ENCODE peak calls at places on chromosomes 16 and 17, in four cellular contexts. One of them, this sample, is unnamed.

GRCh38 chr16:21991621-21992020 is 9.3 kb downstream of the PDZD9 start:
- DNase-seq in HCT116: no peak
- DNase-seq in fibroblast of lung: no peak
- DNase-seq in IMR-90: no peak
- DNase-seq in this sample: no peak

GRCh38 chr17:2137342-2138098 is 82.6 kb downstream of the HIC1 start:
- DNase-seq in fibroblast of lung: peak; percentile 92
- DNase-seq in HCT116: peak; percentile 34
- DNase-seq in IMR-90: peak; percentile 90
- DNase-seq in this sample: no peak

GRCh38 chr16:17501321-17501720 is 30.6 kb upstream of the XYLT1 start:
- DNase-seq in fibroblast of lung: no peak
- DNase-seq in HCT116: no peak
- DNase-seq in IMR-90: no peak
- DNase-seq in this sample: no peak

GRCh38 chr17:40145476-40145875 is 5.1 kb downstream of the CASC3 start:
- DNase-seq in HCT116: no peak
- DNase-seq in IMR-90: no peak
- DNase-seq in fibroblast of lung: no peak
- DNase-seq in this sample: no peak

GRCh38 chr16:48386559-48387312 is 1.5 kb upstream of the SIAH1 start:
- DNase-seq in IMR-90: no peak
- DNase-seq in HCT116: no peak
- DNase-seq in fibroblast of lung: no peak
- DNase-seq in this sample: no peak

GRCh38 chr16:10838611-10839270 is 20.1 kb upstream of the TVP23A start:
- DNase-seq in fibroblast of lung: no peak
- DNase-seq in IMR-90: no peak
- DNase-seq in HCT116: no peak
- DNase-seq in this sample: no peak

GRCh38 chr16:81610144-81610842 is 165.7 kb downstream of the CMIP start:
- DNase-seq in IMR-90: peak; percentile 84
- DNase-seq in HCT116: no peak
- DNase-seq in fibroblast of lung: peak; percentile 90
- DNase-seq in this sample: peak; percentile 52

GRCh38 chr16:67249178-67249759 is 490 bp downstream of the SLC9A5 start:
- DNase-seq in fibroblast of lung: no peak
- DNase-seq in IMR-90: no peak
- DNase-seq in HCT116: no peak
- DNase-seq in this sample: no peak

GRCh38 chr16:11604783-11605563 is 18.3 kb upstream of the LITAF start:
- DNase-seq in HCT116: no peak
- DNase-seq in IMR-90: peak; percentile 85
- DNase-seq in fibroblast of lung: no peak
- DNase-seq in this sample: peak; percentile 62

GRCh38 chr16:1109648-1110047 is 13.6 kb upstream of the C1QTNF8 start:
- DNase-seq in fibroblast of lung: no peak
- DNase-seq in HCT116: no peak
- DNase-seq in IMR-90: no peak
- DNase-seq in this sample: no peak

GRCh38 chr17:17416400-17417360 is 60.1 kb upstream of the MED9 start:
- DNase-seq in fibroblast of lung: peak; percentile 83
- DNase-seq in IMR-90: peak; percentile 87
- DNase-seq in HCT116: no peak
- DNase-seq in this sample: no peak

GRCh38 chr17:15957206-15957605 is 12.3 kb downstream of the ADORA2B start:
- DNase-seq in IMR-90: no peak
- DNase-seq in HCT116: peak; percentile 86
- DNase-seq in fibroblast of lung: peak; percentile 51
- DNase-seq in this sample: no peak

GRCh38 chr17:17874478-17874877 is 37.7 kb upstream of the SREBF1 start:
- DNase-seq in IMR-90: peak; percentile 92
- DNase-seq in fibroblast of lung: peak; percentile 78
- DNase-seq in HCT116: no peak
- DNase-seq in this sample: no peak

GRCh38 chr17:31900877-31901276 is 631 bp downstream of the UTP6 start:
- DNase-seq in fibroblast of lung: peak; percentile 26
- DNase-seq in IMR-90: peak; percentile 25
- DNase-seq in HCT116: no peak
- DNase-seq in this sample: no peak

GRCh38 chr16:52756812-52757517 is 210.0 kb upstream of the TOX3 start:
- DNase-seq in IMR-90: no peak
- DNase-seq in HCT116: no peak
- DNase-seq in fibroblast of lung: no peak
- DNase-seq in this sample: no peak

GRCh38 chr17:29597361-29598172 is 4.6 kb downstream of the ANKRD13B start:
- DNase-seq in IMR-90: no peak
- DNase-seq in HCT116: no peak
- DNase-seq in fibroblast of lung: no peak
- DNase-seq in this sample: no peak

GRCh38 chr17:82332669-82333278 is 792 bp downstream of the SECTM1 start:
- DNase-seq in fibroblast of lung: peak; percentile 62
- DNase-seq in HCT116: peak; percentile 38
- DNase-seq in IMR-90: peak; percentile 55
- DNase-seq in this sample: no peak

GRCh38 chr16:55035956-55036355 is 105.3 kb downstream of the IRX5 start:
- DNase-seq in IMR-90: peak; percentile 5
- DNase-seq in fibroblast of lung: peak; percentile 60
- DNase-seq in HCT116: no peak
- DNase-seq in this sample: no peak

GRCh38 chr17:50518265-50519023 is 10.2 kb downstream of the MYCBPAP start:
- DNase-seq in IMR-90: no peak
- DNase-seq in fibroblast of lung: no peak
- DNase-seq in HCT116: no peak
- DNase-seq in this sample: no peak
- H3K27ac ChIP-seq in IMR-90: no peak overlapping the region
- H3K27ac ChIP-seq in fibroblast of lung: no peak overlapping the region
- H3K27ac ChIP-seq in HCT116: no peak overlapping the region
- H3K27ac ChIP-seq in this sample: no peak overlapping the region

DNA sequence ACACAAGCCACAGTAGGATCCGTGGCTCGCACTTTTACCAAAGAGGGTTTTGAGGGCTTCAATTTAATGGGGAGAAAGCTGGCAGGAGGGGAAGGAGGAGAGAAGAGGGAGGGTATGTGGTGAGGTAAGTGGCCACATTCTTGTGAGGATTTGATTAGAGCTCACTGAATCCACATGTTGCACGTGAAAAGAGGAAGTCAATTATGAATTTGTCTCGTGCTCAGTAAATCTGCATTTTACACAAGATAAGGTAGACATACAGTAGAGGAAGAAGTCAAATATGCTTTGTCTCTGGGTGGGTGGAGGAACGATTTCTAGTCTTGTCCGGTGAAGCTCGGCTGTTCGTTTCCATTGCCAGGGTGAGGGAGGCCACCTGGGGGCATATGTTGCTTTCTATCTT is 862 bp downstream of the ZNF232 start:
- DNase-seq in IMR-90: no peak
- DNase-seq in HCT116: no peak
- DNase-seq in fibroblast of lung: no peak
- DNase-seq in this sample: no peak
- H3K9ac ChIP-seq in IMR-90: peak overlapping the region; percentile 55
- H3K9ac ChIP-seq in HCT116: peak overlapping the region; percentile 72
- H3K9ac ChIP-seq in fibroblast of lung: no peak overlapping the region
- H3K9ac ChIP-seq in this sample: peak overlapping the region; percentile 84

GRCh38 chr17:69558796-69559195 is 144.3 kb downstream of the MAP2K6 start:
- DNase-seq in fibroblast of lung: no peak
- DNase-seq in HCT116: no peak
- DNase-seq in IMR-90: no peak
- DNase-seq in this sample: no peak
- H3K27ac ChIP-seq in fibroblast of lung: no peak overlapping the region
- H3K27ac ChIP-seq in HCT116: no peak overlapping the region
- H3K27ac ChIP-seq in IMR-90: no peak overlapping the region
- H3K27ac ChIP-seq in this sample: no peak overlapping the region

GRCh38 chr17:37043201-37043600 is 94.4 kb downstream of the AATF start:
- DNase-seq in fibroblast of lung: peak; percentile 13
- DNase-seq in HCT116: no peak
- DNase-seq in IMR-90: peak; percentile 40
- DNase-seq in this sample: no peak
- H3K9ac ChIP-seq in fibroblast of lung: no peak overlapping the region
- H3K9ac ChIP-seq in HCT116: no peak overlapping the region
- H3K9ac ChIP-seq in IMR-90: no peak overlapping the region
- H3K9ac ChIP-seq in this sample: no peak overlapping the region

GRCh38 chr16:57149391-57149790 is 36.4 kb downstream of the PSME3IP1 start:
- DNase-seq in IMR-90: no peak
- DNase-seq in HCT116: no peak
- DNase-seq in fibroblast of lung: no peak
- DNase-seq in this sample: no peak

GRCh38 chr16:57153841-57154240 is 32.0 kb downstream of the PSME3IP1 start:
- DNase-seq in HCT116: no peak
- DNase-seq in fibroblast of lung: no peak
- DNase-seq in IMR-90: no peak
- DNase-seq in this sample: no peak

GRCh38 chr16:57150682-57151330 is 35.0 kb downstream of the PSME3IP1 start:
- DNase-seq in HCT116: no peak
- DNase-seq in IMR-90: peak; percentile 23
- DNase-seq in fibroblast of lung: peak; percentile 70
- DNase-seq in this sample: no peak

GRCh38 chr16:57151369-57151768 is 34.5 kb downstream of the PSME3IP1 start:
- DNase-seq in fibroblast of lung: no peak
- DNase-seq in IMR-90: no peak
- DNase-seq in HCT116: no peak
- DNase-seq in this sample: no peak

DNA sequence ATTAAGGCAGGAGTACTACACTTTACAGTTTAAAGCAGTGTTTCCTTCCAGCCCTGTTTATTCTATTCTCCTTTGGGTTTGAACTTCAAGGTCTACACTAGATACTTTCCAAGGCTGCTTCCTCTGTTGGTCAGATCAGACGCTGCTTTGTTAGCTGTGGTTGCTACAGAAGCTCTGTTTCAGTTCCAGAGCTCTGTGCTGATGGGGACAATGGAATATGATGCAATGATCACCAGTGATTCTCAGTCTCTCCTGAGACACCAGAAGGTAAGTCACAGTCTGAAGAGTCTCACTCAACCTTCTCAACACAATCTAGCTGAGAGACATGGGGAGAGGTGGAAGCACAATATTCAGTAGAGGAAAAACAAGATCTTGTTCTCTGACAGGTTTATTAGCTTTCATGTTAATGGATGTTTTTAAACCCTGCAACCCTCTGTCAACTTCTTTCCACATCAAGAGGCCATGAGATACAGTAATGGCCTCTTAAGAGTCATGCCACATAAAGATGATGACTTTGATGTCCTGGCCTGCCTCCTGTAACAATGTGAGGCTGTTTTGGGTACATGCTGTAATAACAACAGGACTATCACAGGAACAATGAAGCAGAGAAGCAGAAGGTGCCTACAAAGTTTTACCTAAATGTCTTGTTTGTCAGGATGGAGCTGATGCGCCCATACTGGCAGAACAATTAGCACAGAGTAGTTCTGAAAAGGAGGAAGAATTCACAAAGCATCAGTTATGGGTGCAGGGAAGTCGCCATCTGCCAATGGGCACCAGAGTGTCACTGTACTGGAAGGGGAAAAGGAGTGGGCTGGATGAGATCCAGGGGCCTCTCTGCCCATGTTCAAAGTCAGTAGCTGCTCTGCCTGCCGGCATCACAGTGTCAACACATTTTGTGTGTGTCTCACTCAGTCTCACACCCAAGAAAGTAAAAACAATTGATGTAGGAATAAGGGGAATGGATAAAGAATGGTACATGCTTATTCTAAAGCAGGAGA is 33.4 kb downstream of the PSME3IP1 start:
- DNase-seq in fibroblast of lung: no peak
- DNase-seq in HCT116: no peak
- DNase-seq in IMR-90: no peak
- DNase-seq in this sample: no peak
- H3K27ac ChIP-seq in fibroblast of lung: no peak overlapping the region
- H3K27ac ChIP-seq in HCT116: no peak overlapping the region
- H3K27ac ChIP-seq in IMR-90: no peak overlapping the region
- H3K27ac ChIP-seq in this sample: no peak overlapping the region

DNA sequence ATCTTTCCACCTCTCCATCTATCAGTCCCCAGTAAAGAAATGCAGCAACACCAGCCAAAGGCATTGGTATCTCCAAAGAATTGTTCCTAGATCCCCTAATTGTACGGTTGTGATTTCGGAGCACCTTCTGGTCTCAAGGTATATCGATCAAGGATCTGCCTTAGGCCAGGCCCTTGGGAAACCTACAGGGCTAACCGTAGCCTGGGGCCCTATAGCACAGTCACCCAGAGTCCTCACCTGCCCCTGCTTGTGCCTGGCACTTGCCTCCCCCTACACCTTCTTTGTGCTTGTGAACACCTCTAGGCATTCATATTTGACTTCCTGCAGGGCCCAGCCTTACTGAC is 16.8 kb upstream of the AURKB start:
- DNase-seq in fibroblast of lung: no peak
- DNase-seq in HCT116: no peak
- DNase-seq in IMR-90: no peak
- DNase-seq in this sample: no peak
- H3K9ac ChIP-seq in fibroblast of lung: no peak overlapping the region
- H3K9ac ChIP-seq in HCT116: no peak overlapping the region
- H3K9ac ChIP-seq in IMR-90: no peak overlapping the region
- H3K9ac ChIP-seq in this sample: peak overlapping the region; percentile 65

GRCh38 chr16:57940382-57940966 is 30.5 kb downstream of the CNGB1 start:
- DNase-seq in HCT116: no peak
- DNase-seq in IMR-90: no peak
- DNase-seq in fibroblast of lung: no peak
- DNase-seq in this sample: no peak

GRCh38 chr16:57938936-57939871 is 31.7 kb downstream of the CNGB1 start:
- DNase-seq in IMR-90: peak; percentile 20
- DNase-seq in fibroblast of lung: peak; percentile 82
- DNase-seq in HCT116: peak; percentile 13
- DNase-seq in this sample: peak; percentile 72

GRCh38 chr16:57939872-57940224 is 31.1 kb downstream of the CNGB1 start:
- DNase-seq in IMR-90: no peak
- DNase-seq in HCT116: no peak
- DNase-seq in fibroblast of lung: no peak
- DNase-seq in this sample: no peak

GRCh38 chr16:57937861-57938260 is 33.1 kb downstream of the CNGB1 start:
- DNase-seq in HCT116: no peak
- DNase-seq in IMR-90: no peak
- DNase-seq in fibroblast of lung: peak; percentile 18
- DNase-seq in this sample: no peak

DNA sequence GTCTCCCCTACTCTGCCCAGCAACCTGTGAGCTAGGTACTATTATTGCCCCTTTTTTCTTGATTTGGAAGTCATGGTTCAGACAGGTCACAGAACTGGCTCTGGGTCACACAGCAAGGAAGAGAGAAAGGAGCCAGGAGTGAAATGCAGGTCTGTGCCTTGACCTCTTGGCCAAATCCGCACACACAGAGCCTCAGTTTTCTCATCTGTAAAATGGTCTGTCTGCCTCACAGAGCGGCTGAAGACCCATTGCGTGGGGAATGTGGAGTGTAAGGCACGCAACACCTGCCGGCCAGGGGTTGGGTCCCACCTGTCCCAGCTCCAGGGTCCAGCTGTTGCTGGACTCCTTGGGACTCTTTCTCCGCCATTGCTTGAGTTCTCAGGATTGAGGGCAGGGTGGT is 32.4 kb downstream of the CNGB1 start:
- DNase-seq in HCT116: no peak
- DNase-seq in IMR-90: no peak
- DNase-seq in fibroblast of lung: no peak
- DNase-seq in this sample: no peak
- H3K27ac ChIP-seq in HCT116: no peak overlapping the region
- H3K27ac ChIP-seq in IMR-90: no peak overlapping the region
- H3K27ac ChIP-seq in fibroblast of lung: no peak overlapping the region
- H3K27ac ChIP-seq in this sample: no peak overlapping the region